ENCODE peak calls at places on chromosome 4, in five cellular contexts. L is upper lobe of right lung, B is mammary epithelial cell, F is left ventricle myocardium inferior, I is sigmoid colon. N is an unnamed sample.

GRCh38 chr4:158805628-158806471 is 37.0 kb downstream of the FNIP2 start:
- DNase-seq in L (no peak), B (peak), F (no peak), I (no peak), N (no peak)

GRCh38 chr4:55608591-55608990 is 16.5 kb upstream of the PDCL2 start:
- DNase-seq in I (no peak), F (no peak), B (peak), L (no peak), N (no peak)

GRCh38 chr4:127616898-127617297 is 15.9 kb upstream of the INTU start:
- DNase-seq in I (no peak), F (no peak), B (no peak), L (no peak), N (no peak)

GRCh38 chr4:113684534-113685091 is 76.9 kb downstream of the CAMK2D start:
- DNase-seq in I (peak), B (no peak), L (no peak), F (peak), N (peak)

GRCh38 chr4:71294301-71294700 is 44.5 kb upstream of the SLC4A4 start:
- DNase-seq in L (no peak), B (no peak), I (no peak), F (no peak), N (no peak)

GRCh38 chr4:188986271-188986689 is 847.0 kb downstream of the TRIML1 start:
- DNase-seq in L (no peak), I (no peak), F (no peak), B (peak), N (no peak)

GRCh38 chr4:170990989-170991589 is 822.1 kb upstream of the GALNTL6 start:
- DNase-seq in F (no peak), B (peak), L (no peak), I (no peak), N (no peak)

GRCh38 chr4:183962413-183962812 is 57.3 kb downstream of the STOX2 start:
- DNase-seq in L (no peak), B (no peak), I (no peak), F (no peak), N (no peak)

GRCh38 chr4:133152801-133153526 is 3.9 kb downstream of the PCDH10 start:
- DNase-seq in L (no peak), F (no peak), B (no peak), I (no peak), N (peak)

DNA sequence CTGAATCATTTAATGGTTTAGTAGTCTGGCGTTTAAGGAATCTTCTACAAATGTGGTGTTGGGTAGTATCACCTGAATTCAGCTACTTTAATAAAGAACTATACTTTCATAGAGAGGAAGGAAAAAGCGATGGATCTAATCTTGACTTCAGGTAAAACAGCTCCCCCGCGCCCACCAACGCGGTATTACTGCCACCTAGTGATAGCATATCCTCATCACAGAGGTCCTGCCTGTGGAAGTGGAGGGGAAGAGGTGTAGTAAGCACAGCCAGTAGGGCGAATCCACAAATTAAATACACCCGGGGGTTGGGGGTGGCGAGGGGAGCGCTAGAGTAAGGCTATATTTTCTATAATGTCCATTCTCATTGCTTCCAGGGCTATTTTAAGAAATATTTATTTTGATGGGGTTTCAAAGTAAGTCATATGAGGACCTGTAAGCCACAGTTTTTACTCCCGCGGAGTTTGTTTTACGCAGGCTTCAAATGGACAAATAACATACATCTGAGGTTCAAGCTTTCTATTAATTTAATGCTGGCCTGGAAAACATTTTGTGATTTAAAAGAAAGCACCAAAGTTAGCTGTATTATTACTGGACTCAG is 8.3 kb upstream of the DAPP1 start:
- DNase-seq in L (peak), B (peak), I (no peak), F (peak), N (no peak)
- TF ChIP-seq CTCF in L (peak), B (peak), I (peak), F (peak), N (peak)

GRCh38 chr4:110270492-110271197 is 72.2 kb upstream of the ELOVL6 start:
- DNase-seq in F (no peak), L (no peak), B (peak), I (no peak), N (no peak)

GRCh38 chr4:110266136-110266535 is 67.7 kb upstream of the ELOVL6 start:
- DNase-seq in B (no peak), F (no peak), L (no peak), I (no peak), N (no peak)

GRCh38 chr4:110268352-110268751 is 69.9 kb upstream of the ELOVL6 start:
- DNase-seq in B (no peak), L (no peak), F (no peak), I (no peak), N (no peak)

GRCh38 chr4:110271986-110272385 is 73.6 kb upstream of the ELOVL6 start:
- DNase-seq in I (no peak), L (no peak), B (no peak), F (no peak), N (no peak)

DNA sequence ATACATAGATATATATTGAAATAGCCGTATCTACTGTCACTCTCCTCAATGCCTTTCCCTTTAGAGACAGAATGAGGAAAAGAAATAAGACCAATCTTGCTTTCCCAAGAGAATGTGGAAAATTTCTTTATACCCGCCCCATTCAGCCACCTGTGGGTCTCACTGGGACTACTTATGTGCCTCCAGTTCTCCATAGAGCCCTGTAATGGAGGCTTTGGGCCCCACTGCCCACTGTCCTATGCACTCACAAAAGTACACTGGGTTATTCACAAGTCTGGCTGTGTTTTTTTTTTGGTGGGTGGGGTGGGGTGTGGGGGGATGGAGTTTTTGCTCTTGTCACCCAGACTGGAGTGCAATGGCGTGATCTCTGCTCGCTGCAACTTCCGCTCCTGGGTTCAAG is 70.4 kb upstream of the ELOVL6 start:
- DNase-seq in F (no peak), B (no peak), L (no peak), I (no peak), N (no peak)
- H3K27ac ChIP-seq in F (no peak), B (no peak), L (no peak), I (no peak), N (no peak)

GRCh38 chr4:77415689-77416088 is 189.9 kb upstream of the CXCL13 start:
- DNase-seq in L (no peak), B (no peak), F (no peak), I (no peak), N (no peak)

GRCh38 chr4:77418333-77418732 is 187.3 kb upstream of the CXCL13 start:
- DNase-seq in F (no peak), I (no peak), L (no peak), B (peak), N (no peak)
- TF ChIP-seq CTCF in F (no peak), I (no peak), L (no peak), B (peak), N (no peak)

GRCh38 chr4:42320822-42321388 is 76.4 kb upstream of the SHISA3 start:
- DNase-seq in L (no peak), I (no peak), B (no peak), F (no peak), N (no peak)
- H3K27ac ChIP-seq in L (no peak), I (no peak), B (no peak), F (no peak), N (no peak)

DNA sequence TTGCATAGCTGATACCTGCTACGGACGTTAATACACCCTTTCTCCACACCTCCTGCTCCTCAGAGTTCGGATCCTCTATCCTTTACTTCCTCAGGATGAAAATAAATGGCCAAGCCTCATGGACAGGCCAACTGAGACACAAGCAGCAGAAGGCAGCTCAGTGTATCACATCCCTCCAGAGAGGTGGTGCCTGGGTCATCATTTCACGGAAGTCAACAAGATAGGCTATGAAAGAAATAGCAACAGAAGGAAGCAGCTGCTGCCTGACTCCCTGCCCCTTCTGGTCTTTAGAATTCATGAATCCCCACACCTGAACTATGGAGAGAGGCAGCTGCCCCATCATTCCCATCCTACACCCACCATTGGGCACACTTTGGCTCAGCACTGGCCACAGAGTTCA is 267.1 kb upstream of the ETNPPL start:
- DNase-seq in F (no peak), B (no peak), L (no peak), I (no peak), N (no peak)
- TF ChIP-seq CTCF in F (no peak), B (no peak), L (no peak), I (no peak), N (no peak)

GRCh38 chr4:41436365-41437263 is 101.3 kb upstream of the LIMCH1 start:
- DNase-seq in B (no peak), F (no peak), L (no peak), I (no peak), N (no peak)
- H3K27ac ChIP-seq in B (no peak), F (peak), L (no peak), I (peak), N (peak)

GRCh38 chr4:79471309-79471708 is 63.3 kb upstream of the GK2 start:
- DNase-seq in F (no peak), B (no peak), I (no peak), L (no peak), N (no peak)
- TF ChIP-seq CTCF in F (no peak), B (no peak), I (no peak), L (no peak), N (no peak)

GRCh38 chr4:176593943-176594342 is 198.8 kb downstream of the VEGFC start:
- DNase-seq in L (no peak), I (no peak), B (no peak), F (no peak), N (no peak)
- H3K27ac ChIP-seq in L (no peak), I (no peak), B (no peak), F (no peak), N (no peak)

GRCh38 chr4:108030332-108030731 is 40.6 kb downstream of the HADH start:
- DNase-seq in F (no peak), L (no peak), I (no peak), B (peak), N (no peak)
- TF ChIP-seq CTCF in F (peak), L (peak), I (no peak), B (peak), N (no peak)

N was measured in coronary artery.